ENCODE peak calls at places on chromosomes 16 and 17, in six cellular contexts. V, Z, H, C, Q and G are unnamed samples.

GRCh38 chr16:21076186-21076883 is 74.3 kb downstream of the DNAH3 start:
- DNase-seq in V (no peak), Z (no peak), H (no peak), C (no peak), Q (no peak), G (no peak)

GRCh38 chr17:81528651-81529436 is 667 bp downstream of the FSCN2 start:
- DNase-seq in V (peak), Z (no peak), H (no peak), C (no peak), Q (no peak), G (no peak)

GRCh38 chr16:1932050-1933028 is 10.7 kb downstream of the MSRB1 start:
- DNase-seq in V (peak), Z (no peak), H (peak), C (no peak), Q (peak), G (no peak)

GRCh38 chr16:85206472-85207356 is 94.4 kb upstream of the CIBAR2 start:
- DNase-seq in V (peak), Z (no peak), H (no peak), C (peak), Q (peak), G (peak)

GRCh38 chr17:40450175-40450574 is 6.9 kb downstream of the IGFBP4 start:
- DNase-seq in V (peak), Z (peak), H (no peak), C (no peak), Q (no peak), G (no peak)

GRCh38 chr16:11699234-11699894 is 31.1 kb downstream of the SNN start:
- DNase-seq in V (no peak), Z (no peak), H (no peak), C (no peak), Q (no peak), G (no peak)

GRCh38 chr16:24845726-24846547 is at the start of gene SLC5A11:
- DNase-seq in V (no peak), Z (no peak), H (no peak), C (no peak), Q (no peak), G (no peak)

GRCh38 chr17:4247361-4247980 is 16.3 kb downstream of the ANKFY1 start:
- DNase-seq in V (no peak), Z (no peak), H (no peak), C (no peak), Q (peak), G (no peak)

GRCh38 chr17:73628642-73629552 is 15.3 kb downstream of the SDK2 start:
- DNase-seq in V (no peak), Z (no peak), H (no peak), C (no peak), Q (no peak), G (no peak)

GRCh38 chr17:48814504-48814903 is 2.5 kb downstream of the TTLL6 start:
- DNase-seq in V (peak), Z (peak), H (peak), C (no peak), Q (peak), G (peak)